ENCODE peak calls at places on chromosomes 11 and 22, in four cellular contexts. U is brain microvascular endothelial cell, S is left ventricle myocardium superior, N is COLO829. H is an unnamed sample.

GRCh38 chr11:112652786-112653390 is 308.3 kb upstream of the NCAM1 start:
- DNase-seq in N (no peak), S (no peak), U (no peak), H (no peak)

GRCh38 chr22:49687333-49687732 is 140.3 kb downstream of the BRD1 start:
- DNase-seq in N (no peak), U (no peak), S (no peak), H (no peak)

GRCh38 chr11:83734120-83734519 is 448.0 kb upstream of the CCDC90B start:
- DNase-seq in U (no peak), N (no peak), S (no peak), H (no peak)

GRCh38 chr11:133570376-133570775 is 38.1 kb upstream of the OPCML start:
- DNase-seq in U (no peak), S (no peak), N (no peak), H (no peak)

GRCh38 chr11:99522467-99523173 is 501.9 kb downstream of the CNTN5 start:
- DNase-seq in U (no peak), S (no peak), N (no peak), H (no peak)

GRCh38 chr22:45589556-45589955 is 82.1 kb upstream of the ATXN10 start:
- DNase-seq in N (no peak), S (peak), U (no peak), H (no peak)

GRCh38 chr11:8799273-8799672 is 111.7 kb upstream of the AKIP1 start:
- DNase-seq in U (no peak), S (no peak), N (no peak), H (no peak)

GRCh38 chr22:46107089-46107664 is 43.1 kb upstream of the PPARA start:
- DNase-seq in N (no peak), S (peak), U (no peak), H (peak)

GRCh38 chr11:2868604-2869526 is 16.7 kb downstream of the CDKN1C start:
- DNase-seq in U (no peak), S (no peak), N (no peak), H (peak)

GRCh38 chr11:57480409-57481137 is 20.2 kb downstream of the RTN4RL2 start:
- DNase-seq in S (peak), N (peak), U (peak), H (no peak)

GRCh38 chr11:66328307-66329144 is 7.7 kb downstream of the RIN1 start:
- DNase-seq in N (peak), U (peak), S (peak), H (peak)

GRCh38 chr11:17974246-17974645 is 38.6 kb downstream of the SERGEF start:
- DNase-seq in N (no peak), S (no peak), U (no peak), H (no peak)

GRCh38 chr22:20677684-20678242 is 96.2 kb upstream of the SERPIND1 start:
- DNase-seq in S (no peak), U (no peak), N (no peak), H (no peak)

GRCh38 chr11:121514401-121514981 is 61.7 kb upstream of the SORL1-AS1 start:
- DNase-seq in S (no peak), N (no peak), U (no peak), H (no peak)

GRCh38 chr11:1640076-1640946 is 10.7 kb downstream of the KRTAP5-5 start:
- DNase-seq in S (no peak), U (no peak), N (peak), H (no peak)

H was measured in substantia nigra.